ENCODE peak calls at places on chromosomes 4 and X, in eight cellular contexts. One of them, this sample, is unnamed.

GRCh38 chrX:118495958-118496762 is 545 bp downstream of the DOCK11 start:
- DNase-seq in activated naive CD4-positive, alpha-beta T cell treated with anti-CD3 and anti-CD28 coated beads for 36 hours: peak
- DNase-seq in skeletal muscle cell: no peak
- DNase-seq in NCI-H1092 treated with DMSO at 0.1 percent for 48 hours: peak
- DNase-seq in iPS DF 19.7: no peak
- DNase-seq in cardiac muscle cell: no peak
- DNase-seq in stimulated activated CD8-positive, alpha-beta memory T cell treated with anti-CD3 and anti-CD28 coated beads, Interleukin-2, amount 100 ng/mL, for 1 hour: peak
- DNase-seq in A673: peak
- DNase-seq in this sample: no peak

GRCh38 chr4:70721747-70722146 is at the start of gene RUFY3:
- DNase-seq in skeletal muscle cell: peak
- DNase-seq in activated naive CD4-positive, alpha-beta T cell treated with anti-CD3 and anti-CD28 coated beads for 36 hours: no peak
- DNase-seq in iPS DF 19.7: no peak
- DNase-seq in A673: peak
- DNase-seq in cardiac muscle cell: no peak
- DNase-seq in stimulated activated CD8-positive, alpha-beta memory T cell treated with anti-CD3 and anti-CD28 coated beads, Interleukin-2, amount 100 ng/mL, for 1 hour: no peak
- DNase-seq in NCI-H1092 treated with DMSO at 0.1 percent for 48 hours: peak
- DNase-seq in this sample: peak

GRCh38 chr4:139556735-139557505 is 901 bp upstream of the SETD7 start:
- DNase-seq in iPS DF 19.7: no peak
- DNase-seq in A673: peak
- DNase-seq in skeletal muscle cell: no peak
- DNase-seq in stimulated activated CD8-positive, alpha-beta memory T cell treated with anti-CD3 and anti-CD28 coated beads, Interleukin-2, amount 100 ng/mL, for 1 hour: peak
- DNase-seq in cardiac muscle cell: peak
- DNase-seq in activated naive CD4-positive, alpha-beta T cell treated with anti-CD3 and anti-CD28 coated beads for 36 hours: peak
- DNase-seq in NCI-H1092 treated with DMSO at 0.1 percent for 48 hours: peak
- DNase-seq in this sample: no peak

GRCh38 chrX:63506320-63506719 is 155.2 kb upstream of the SPIN4 start:
- DNase-seq in activated naive CD4-positive, alpha-beta T cell treated with anti-CD3 and anti-CD28 coated beads for 36 hours: no peak
- DNase-seq in A673: peak
- DNase-seq in stimulated activated CD8-positive, alpha-beta memory T cell treated with anti-CD3 and anti-CD28 coated beads, Interleukin-2, amount 100 ng/mL, for 1 hour: no peak
- DNase-seq in NCI-H1092 treated with DMSO at 0.1 percent for 48 hours: peak
- DNase-seq in cardiac muscle cell: peak
- DNase-seq in iPS DF 19.7: no peak
- DNase-seq in skeletal muscle cell: no peak
- DNase-seq in this sample: peak

GRCh38 chr4:76585897-76586360 is 150.9 kb downstream of the SHROOM3 start:
- DNase-seq in NCI-H1092 treated with DMSO at 0.1 percent for 48 hours: peak
- DNase-seq in A673: no peak
- DNase-seq in cardiac muscle cell: peak
- DNase-seq in iPS DF 19.7: peak
- DNase-seq in activated naive CD4-positive, alpha-beta T cell treated with anti-CD3 and anti-CD28 coated beads for 36 hours: peak
- DNase-seq in skeletal muscle cell: no peak
- DNase-seq in stimulated activated CD8-positive, alpha-beta memory T cell treated with anti-CD3 and anti-CD28 coated beads, Interleukin-2, amount 100 ng/mL, for 1 hour: no peak
- DNase-seq in this sample: no peak

GRCh38 chrX:3939967-3940610 is 226.6 kb upstream of the PRKX start:
- DNase-seq in activated naive CD4-positive, alpha-beta T cell treated with anti-CD3 and anti-CD28 coated beads for 36 hours: no peak
- DNase-seq in cardiac muscle cell: peak
- DNase-seq in A673: peak
- DNase-seq in NCI-H1092 treated with DMSO at 0.1 percent for 48 hours: peak
- DNase-seq in iPS DF 19.7: no peak
- DNase-seq in stimulated activated CD8-positive, alpha-beta memory T cell treated with anti-CD3 and anti-CD28 coated beads, Interleukin-2, amount 100 ng/mL, for 1 hour: no peak
- DNase-seq in skeletal muscle cell: no peak
- DNase-seq in this sample: peak

GRCh38 chrX:1649623-1650022 is 34.8 kb downstream of the ASMT start:
- DNase-seq in iPS DF 19.7: peak
- DNase-seq in skeletal muscle cell: no peak
- DNase-seq in cardiac muscle cell: no peak
- DNase-seq in activated naive CD4-positive, alpha-beta T cell treated with anti-CD3 and anti-CD28 coated beads for 36 hours: no peak
- DNase-seq in stimulated activated CD8-positive, alpha-beta memory T cell treated with anti-CD3 and anti-CD28 coated beads, Interleukin-2, amount 100 ng/mL, for 1 hour: no peak
- DNase-seq in A673: peak
- DNase-seq in NCI-H1092 treated with DMSO at 0.1 percent for 48 hours: no peak
- DNase-seq in this sample: no peak

GRCh38 chr4:97394653-97395052 is 748.6 kb downstream of the STPG2 start:
- DNase-seq in stimulated activated CD8-positive, alpha-beta memory T cell treated with anti-CD3 and anti-CD28 coated beads, Interleukin-2, amount 100 ng/mL, for 1 hour: no peak
- DNase-seq in NCI-H1092 treated with DMSO at 0.1 percent for 48 hours: no peak
- DNase-seq in activated naive CD4-positive, alpha-beta T cell treated with anti-CD3 and anti-CD28 coated beads for 36 hours: no peak
- DNase-seq in A673: no peak
- DNase-seq in skeletal muscle cell: peak
- DNase-seq in cardiac muscle cell: no peak
- DNase-seq in iPS DF 19.7: no peak
- DNase-seq in this sample: no peak

GRCh38 chr4:47367761-47368160 is 95.7 kb downstream of the COMMD8 start:
- DNase-seq in cardiac muscle cell: no peak
- DNase-seq in stimulated activated CD8-positive, alpha-beta memory T cell treated with anti-CD3 and anti-CD28 coated beads, Interleukin-2, amount 100 ng/mL, for 1 hour: no peak
- DNase-seq in iPS DF 19.7: no peak
- DNase-seq in skeletal muscle cell: no peak
- DNase-seq in A673: no peak
- DNase-seq in activated naive CD4-positive, alpha-beta T cell treated with anti-CD3 and anti-CD28 coated beads for 36 hours: no peak
- DNase-seq in NCI-H1092 treated with DMSO at 0.1 percent for 48 hours: no peak
- DNase-seq in this sample: no peak

GRCh38 chrX:102966701-102967100 is 29.6 kb downstream of the RAB40AL start:
- DNase-seq in A673: no peak
- DNase-seq in skeletal muscle cell: no peak
- DNase-seq in activated naive CD4-positive, alpha-beta T cell treated with anti-CD3 and anti-CD28 coated beads for 36 hours: no peak
- DNase-seq in NCI-H1092 treated with DMSO at 0.1 percent for 48 hours: no peak
- DNase-seq in stimulated activated CD8-positive, alpha-beta memory T cell treated with anti-CD3 and anti-CD28 coated beads, Interleukin-2, amount 100 ng/mL, for 1 hour: no peak
- DNase-seq in iPS DF 19.7: no peak
- DNase-seq in cardiac muscle cell: no peak
- DNase-seq in this sample: peak

GRCh38 chr4:9812530-9813340 is 31.3 kb downstream of the DRD5 start:
- DNase-seq in skeletal muscle cell: no peak
- DNase-seq in iPS DF 19.7: no peak
- DNase-seq in cardiac muscle cell: no peak
- DNase-seq in stimulated activated CD8-positive, alpha-beta memory T cell treated with anti-CD3 and anti-CD28 coated beads, Interleukin-2, amount 100 ng/mL, for 1 hour: no peak
- DNase-seq in NCI-H1092 treated with DMSO at 0.1 percent for 48 hours: no peak
- DNase-seq in activated naive CD4-positive, alpha-beta T cell treated with anti-CD3 and anti-CD28 coated beads for 36 hours: no peak
- DNase-seq in A673: peak
- DNase-seq in this sample: no peak

GRCh38 chr4:68240618-68241017 is 4.9 kb downstream of the TMPRSS11B start:
- DNase-seq in iPS DF 19.7: no peak
- DNase-seq in activated naive CD4-positive, alpha-beta T cell treated with anti-CD3 and anti-CD28 coated beads for 36 hours: no peak
- DNase-seq in cardiac muscle cell: no peak
- DNase-seq in NCI-H1092 treated with DMSO at 0.1 percent for 48 hours: no peak
- DNase-seq in skeletal muscle cell: no peak
- DNase-seq in stimulated activated CD8-positive, alpha-beta memory T cell treated with anti-CD3 and anti-CD28 coated beads, Interleukin-2, amount 100 ng/mL, for 1 hour: no peak
- DNase-seq in A673: no peak
- DNase-seq in this sample: no peak

GRCh38 chrX:119880552-119881437 is 9.2 kb downstream of the NDUFA1 start:
- DNase-seq in cardiac muscle cell: peak
- DNase-seq in NCI-H1092 treated with DMSO at 0.1 percent for 48 hours: peak
- DNase-seq in activated naive CD4-positive, alpha-beta T cell treated with anti-CD3 and anti-CD28 coated beads for 36 hours: peak
- DNase-seq in skeletal muscle cell: peak
- DNase-seq in A673: peak
- DNase-seq in stimulated activated CD8-positive, alpha-beta memory T cell treated with anti-CD3 and anti-CD28 coated beads, Interleukin-2, amount 100 ng/mL, for 1 hour: no peak
- DNase-seq in iPS DF 19.7: no peak
- DNase-seq in this sample: peak

GRCh38 chrX:47158781-47159180 is 13.8 kb downstream of the RBM10 start:
- DNase-seq in stimulated activated CD8-positive, alpha-beta memory T cell treated with anti-CD3 and anti-CD28 coated beads, Interleukin-2, amount 100 ng/mL, for 1 hour: no peak
- DNase-seq in cardiac muscle cell: no peak
- DNase-seq in NCI-H1092 treated with DMSO at 0.1 percent for 48 hours: no peak
- DNase-seq in skeletal muscle cell: no peak
- DNase-seq in A673: no peak
- DNase-seq in activated naive CD4-positive, alpha-beta T cell treated with anti-CD3 and anti-CD28 coated beads for 36 hours: no peak
- DNase-seq in iPS DF 19.7: no peak
- DNase-seq in this sample: no peak

GRCh38 chr4:24686866-24687672 is 102.7 kb upstream of the DHX15 start:
- DNase-seq in iPS DF 19.7: no peak
- DNase-seq in skeletal muscle cell: no peak
- DNase-seq in stimulated activated CD8-positive, alpha-beta memory T cell treated with anti-CD3 and anti-CD28 coated beads, Interleukin-2, amount 100 ng/mL, for 1 hour: no peak
- DNase-seq in A673: peak
- DNase-seq in NCI-H1092 treated with DMSO at 0.1 percent for 48 hours: no peak
- DNase-seq in activated naive CD4-positive, alpha-beta T cell treated with anti-CD3 and anti-CD28 coated beads for 36 hours: peak
- DNase-seq in cardiac muscle cell: peak
- DNase-seq in this sample: no peak

GRCh38 chr4:88188738-88189417 is 30.4 kb upstream of the ABCG2 start:
- DNase-seq in NCI-H1092 treated with DMSO at 0.1 percent for 48 hours: no peak
- DNase-seq in iPS DF 19.7: no peak
- DNase-seq in stimulated activated CD8-positive, alpha-beta memory T cell treated with anti-CD3 and anti-CD28 coated beads, Interleukin-2, amount 100 ng/mL, for 1 hour: no peak
- DNase-seq in cardiac muscle cell: no peak
- DNase-seq in skeletal muscle cell: no peak
- DNase-seq in A673: no peak
- DNase-seq in activated naive CD4-positive, alpha-beta T cell treated with anti-CD3 and anti-CD28 coated beads for 36 hours: peak
- DNase-seq in this sample: no peak

GRCh38 chrX:71320126-71320525 is 18.6 kb downstream of the ITGB1BP2 start:
- DNase-seq in A673: no peak
- DNase-seq in activated naive CD4-positive, alpha-beta T cell treated with anti-CD3 and anti-CD28 coated beads for 36 hours: no peak
- DNase-seq in iPS DF 19.7: no peak
- DNase-seq in stimulated activated CD8-positive, alpha-beta memory T cell treated with anti-CD3 and anti-CD28 coated beads, Interleukin-2, amount 100 ng/mL, for 1 hour: no peak
- DNase-seq in skeletal muscle cell: no peak
- DNase-seq in cardiac muscle cell: no peak
- DNase-seq in NCI-H1092 treated with DMSO at 0.1 percent for 48 hours: no peak
- DNase-seq in this sample: no peak

GRCh38 chrX:55450259-55450658 is 1.7 kb upstream of the MAGEH1 start:
- DNase-seq in iPS DF 19.7: no peak
- DNase-seq in activated naive CD4-positive, alpha-beta T cell treated with anti-CD3 and anti-CD28 coated beads for 36 hours: peak
- DNase-seq in cardiac muscle cell: peak
- DNase-seq in stimulated activated CD8-positive, alpha-beta memory T cell treated with anti-CD3 and anti-CD28 coated beads, Interleukin-2, amount 100 ng/mL, for 1 hour: no peak
- DNase-seq in skeletal muscle cell: peak
- DNase-seq in A673: no peak
- DNase-seq in NCI-H1092 treated with DMSO at 0.1 percent for 48 hours: no peak
- DNase-seq in this sample: no peak

GRCh38 chrX:19776753-19777152 is 110.6 kb downstream of the SH3KBP1 start:
- DNase-seq in stimulated activated CD8-positive, alpha-beta memory T cell treated with anti-CD3 and anti-CD28 coated beads, Interleukin-2, amount 100 ng/mL, for 1 hour: no peak
- DNase-seq in cardiac muscle cell: no peak
- DNase-seq in activated naive CD4-positive, alpha-beta T cell treated with anti-CD3 and anti-CD28 coated beads for 36 hours: peak
- DNase-seq in A673: no peak
- DNase-seq in skeletal muscle cell: no peak
- DNase-seq in NCI-H1092 treated with DMSO at 0.1 percent for 48 hours: no peak
- DNase-seq in iPS DF 19.7: no peak
- DNase-seq in this sample: no peak

GRCh38 chr4:55031158-55031557 is 94.2 kb downstream of the KDR start:
- DNase-seq in cardiac muscle cell: no peak
- DNase-seq in NCI-H1092 treated with DMSO at 0.1 percent for 48 hours: no peak
- DNase-seq in skeletal muscle cell: no peak
- DNase-seq in iPS DF 19.7: no peak
- DNase-seq in stimulated activated CD8-positive, alpha-beta memory T cell treated with anti-CD3 and anti-CD28 coated beads, Interleukin-2, amount 100 ng/mL, for 1 hour: no peak
- DNase-seq in A673: no peak
- DNase-seq in activated naive CD4-positive, alpha-beta T cell treated with anti-CD3 and anti-CD28 coated beads for 36 hours: no peak
- DNase-seq in this sample: no peak

GRCh38 chrX:39576081-39576701 is 521.6 kb downstream of the BCOR start:
- DNase-seq in skeletal muscle cell: no peak
- DNase-seq in activated naive CD4-positive, alpha-beta T cell treated with anti-CD3 and anti-CD28 coated beads for 36 hours: no peak
- DNase-seq in A673: no peak
- DNase-seq in NCI-H1092 treated with DMSO at 0.1 percent for 48 hours: peak
- DNase-seq in iPS DF 19.7: no peak
- DNase-seq in stimulated activated CD8-positive, alpha-beta memory T cell treated with anti-CD3 and anti-CD28 coated beads, Interleukin-2, amount 100 ng/mL, for 1 hour: no peak
- DNase-seq in cardiac muscle cell: peak
- DNase-seq in this sample: no peak

GRCh38 chr4:83548151-83548905 is 12.4 kb downstream of the GPAT3 start:
- DNase-seq in activated naive CD4-positive, alpha-beta T cell treated with anti-CD3 and anti-CD28 coated beads for 36 hours: peak
- DNase-seq in A673: peak
- DNase-seq in iPS DF 19.7: no peak
- DNase-seq in stimulated activated CD8-positive, alpha-beta memory T cell treated with anti-CD3 and anti-CD28 coated beads, Interleukin-2, amount 100 ng/mL, for 1 hour: peak
- DNase-seq in NCI-H1092 treated with DMSO at 0.1 percent for 48 hours: no peak
- DNase-seq in cardiac muscle cell: no peak
- DNase-seq in skeletal muscle cell: peak
- DNase-seq in this sample: peak

GRCh38 chr4:41514765-41515481 is 23.0 kb upstream of the LIMCH1 start:
- DNase-seq in NCI-H1092 treated with DMSO at 0.1 percent for 48 hours: no peak
- DNase-seq in A673: no peak
- DNase-seq in cardiac muscle cell: no peak
- DNase-seq in iPS DF 19.7: no peak
- DNase-seq in activated naive CD4-positive, alpha-beta T cell treated with anti-CD3 and anti-CD28 coated beads for 36 hours: no peak
- DNase-seq in stimulated activated CD8-positive, alpha-beta memory T cell treated with anti-CD3 and anti-CD28 coated beads, Interleukin-2, amount 100 ng/mL, for 1 hour: no peak
- DNase-seq in skeletal muscle cell: no peak
- DNase-seq in this sample: no peak

GRCh38 chr4:108030332-108030731 is 40.6 kb downstream of the HADH start:
- DNase-seq in activated naive CD4-positive, alpha-beta T cell treated with anti-CD3 and anti-CD28 coated beads for 36 hours: peak
- DNase-seq in skeletal muscle cell: peak
- DNase-seq in A673: peak
- DNase-seq in stimulated activated CD8-positive, alpha-beta memory T cell treated with anti-CD3 and anti-CD28 coated beads, Interleukin-2, amount 100 ng/mL, for 1 hour: peak
- DNase-seq in NCI-H1092 treated with DMSO at 0.1 percent for 48 hours: no peak
- DNase-seq in cardiac muscle cell: peak
- DNase-seq in iPS DF 19.7: no peak
- DNase-seq in this sample: peak

GRCh38 chr4:28973591-28974350 is 1746.4 kb upstream of the PCDH7 start:
- DNase-seq in NCI-H1092 treated with DMSO at 0.1 percent for 48 hours: no peak
- DNase-seq in stimulated activated CD8-positive, alpha-beta memory T cell treated with anti-CD3 and anti-CD28 coated beads, Interleukin-2, amount 100 ng/mL, for 1 hour: no peak
- DNase-seq in activated naive CD4-positive, alpha-beta T cell treated with anti-CD3 and anti-CD28 coated beads for 36 hours: no peak
- DNase-seq in iPS DF 19.7: no peak
- DNase-seq in cardiac muscle cell: peak
- DNase-seq in skeletal muscle cell: peak
- DNase-seq in A673: no peak
- DNase-seq in this sample: peak

GRCh38 chr4:168907119-168907698 is 102.8 kb downstream of the CBR4 start:
- DNase-seq in NCI-H1092 treated with DMSO at 0.1 percent for 48 hours: no peak
- DNase-seq in skeletal muscle cell: peak
- DNase-seq in A673: no peak
- DNase-seq in stimulated activated CD8-positive, alpha-beta memory T cell treated with anti-CD3 and anti-CD28 coated beads, Interleukin-2, amount 100 ng/mL, for 1 hour: no peak
- DNase-seq in activated naive CD4-positive, alpha-beta T cell treated with anti-CD3 and anti-CD28 coated beads for 36 hours: no peak
- DNase-seq in cardiac muscle cell: no peak
- DNase-seq in iPS DF 19.7: no peak
- DNase-seq in this sample: no peak

GRCh38 chr4:178415925-178416324 is 973.7 kb upstream of the AGA start:
- DNase-seq in activated naive CD4-positive, alpha-beta T cell treated with anti-CD3 and anti-CD28 coated beads for 36 hours: no peak
- DNase-seq in stimulated activated CD8-positive, alpha-beta memory T cell treated with anti-CD3 and anti-CD28 coated beads, Interleukin-2, amount 100 ng/mL, for 1 hour: no peak
- DNase-seq in iPS DF 19.7: no peak
- DNase-seq in cardiac muscle cell: no peak
- DNase-seq in NCI-H1092 treated with DMSO at 0.1 percent for 48 hours: no peak
- DNase-seq in skeletal muscle cell: no peak
- DNase-seq in A673: no peak
- DNase-seq in this sample: no peak

GRCh38 chrX:13966071-13966850 is 63.4 kb downstream of the GEMIN8 start:
- DNase-seq in cardiac muscle cell: no peak
- DNase-seq in NCI-H1092 treated with DMSO at 0.1 percent for 48 hours: no peak
- DNase-seq in iPS DF 19.7: no peak
- DNase-seq in skeletal muscle cell: no peak
- DNase-seq in stimulated activated CD8-positive, alpha-beta memory T cell treated with anti-CD3 and anti-CD28 coated beads, Interleukin-2, amount 100 ng/mL, for 1 hour: no peak
- DNase-seq in A673: no peak
- DNase-seq in activated naive CD4-positive, alpha-beta T cell treated with anti-CD3 and anti-CD28 coated beads for 36 hours: no peak
- DNase-seq in this sample: no peak

GRCh38 chr4:118999919-119000318 is 111.3 kb downstream of the SYNPO2 start:
- DNase-seq in stimulated activated CD8-positive, alpha-beta memory T cell treated with anti-CD3 and anti-CD28 coated beads, Interleukin-2, amount 100 ng/mL, for 1 hour: no peak
- DNase-seq in cardiac muscle cell: no peak
- DNase-seq in skeletal muscle cell: no peak
- DNase-seq in iPS DF 19.7: no peak
- DNase-seq in A673: no peak
- DNase-seq in NCI-H1092 treated with DMSO at 0.1 percent for 48 hours: no peak
- DNase-seq in activated naive CD4-positive, alpha-beta T cell treated with anti-CD3 and anti-CD28 coated beads for 36 hours: no peak
- DNase-seq in this sample: no peak

This sample was measured in HFFc6.